ENCODE peak calls at places on chromosomes 3 and 15, in eight cellular contexts. R is PC-9, G is prostate gland, Q is H9, L is WERI-Rb-1, I is body of pancreas, S is MM.1S, B is astrocyte. A is an unnamed sample.

GRCh38 chr3:87771338-87772059 is 287.3 kb downstream of the CGGBP1 start:
- DNase-seq in R (peak; percentile 39), G (no peak), Q (peak; percentile 59), L (peak; percentile 28), I (peak; percentile 43), S (peak; percentile 50), B (no peak), A (no peak)

GRCh38 chr3:38649500-38650247 is at the start of gene SCN5A:
- DNase-seq in R (no peak), G (peak; percentile 32), Q (peak; percentile 73), L (peak; percentile 44), I (peak; percentile 45), S (peak; percentile 65), B (no peak), A (peak; percentile 30)

GRCh38 chr15:69668049-69668705 is 215.6 kb downstream of the RPLP1 start:
- DNase-seq in R (no peak), G (no peak), Q (no peak), L (peak; percentile 32), I (no peak), S (peak; percentile 64), B (no peak), A (no peak)

GRCh38 chr3:119659584-119660291 is 651 bp downstream of the POPDC2 start:
- DNase-seq in R (no peak), G (no peak), Q (no peak), L (no peak), I (no peak), S (no peak), B (no peak), A (no peak)

GRCh38 chr15:95097366-95097765 is 866.0 kb downstream of the MCTP2 start:
- DNase-seq in R (no peak), G (no peak), Q (no peak), L (no peak), I (no peak), S (no peak), B (no peak), A (no peak)

GRCh38 chr15:84880007-84880406 is 4.5 kb upstream of the SLC28A1 start:
- DNase-seq in R (no peak), G (no peak), Q (no peak), L (no peak), I (no peak), S (no peak), B (no peak), A (no peak)

GRCh38 chr3:30458781-30459180 is 147.6 kb upstream of the TGFBR2 start:
- DNase-seq in R (no peak), G (no peak), Q (no peak), L (no peak), I (no peak), S (no peak), B (no peak), A (no peak)

GRCh38 chr3:188950832-188951489 is 220.8 kb upstream of the TPRG1 start:
- DNase-seq in R (peak; percentile 99), G (peak; percentile 82), Q (no peak), L (no peak), I (peak; percentile 96), S (no peak), B (peak; percentile 98), A (no peak)

GRCh38 chr3:128068156-128068620 is 16.0 kb downstream of the SEC61A1 start:
- DNase-seq in R (no peak), G (no peak), Q (peak; percentile 53), L (peak; percentile 52), I (peak; percentile 49), S (peak; percentile 29), B (no peak), A (no peak)

GRCh38 chr15:48796930-48797329 is 13.9 kb downstream of the CEP152 start:
- DNase-seq in R (no peak), G (no peak), Q (no peak), L (no peak), I (no peak), S (no peak), B (peak; percentile 81), A (no peak)

GRCh38 chr3:29064085-29064484 is 216.8 kb upstream of the RBMS3 start:
- DNase-seq in R (no peak), G (no peak), Q (no peak), L (no peak), I (no peak), S (no peak), B (peak; percentile 94), A (no peak)

GRCh38 chr3:59608356-59608755 is 558.5 kb upstream of the CFAP20DC start:
- DNase-seq in R (no peak), G (no peak), Q (no peak), L (no peak), I (no peak), S (no peak), B (no peak), A (no peak)

GRCh38 chr3:5349343-5349742 is 161.8 kb downstream of the EDEM1 start:
- DNase-seq in R (no peak), G (no peak), Q (no peak), L (no peak), I (no peak), S (no peak), B (no peak), A (no peak)

GRCh38 chr3:13844286-13844685 is 35.6 kb downstream of the WNT7A start:
- DNase-seq in R (no peak), G (no peak), Q (no peak), L (no peak), I (no peak), S (no peak), B (no peak), A (no peak)

GRCh38 chr15:42919794-42920280 is 741 bp downstream of the TTBK2 start:
- DNase-seq in R (no peak), G (peak; percentile 22), Q (peak; percentile 32), L (peak; percentile 26), I (peak; percentile 27), S (peak; percentile 23), B (peak; percentile 44), A (peak; percentile 16)

GRCh38 chr3:152434142-152434541 is 165.4 kb downstream of the MBNL1 start:
- DNase-seq in R (no peak), G (no peak), Q (no peak), L (no peak), I (no peak), S (no peak), B (no peak), A (no peak)

GRCh38 chr15:60091150-60091549 is 87.0 kb downstream of the FOXB1 start:
- DNase-seq in R (peak; percentile 98), G (no peak), Q (no peak), L (no peak), I (peak; percentile 9), S (no peak), B (peak; percentile 85), A (no peak)

GRCh38 chr3:30625541-30626438 is 19.4 kb downstream of the TGFBR2 start:
- DNase-seq in R (peak; percentile 87), G (no peak), Q (no peak), L (no peak), I (no peak), S (no peak), B (peak; percentile 90), A (no peak)

GRCh38 chr3:11517601-11518000 is 126.1 kb downstream of the VGLL4 start:
- DNase-seq in R (no peak), G (no peak), Q (no peak), L (no peak), I (no peak), S (no peak), B (no peak), A (no peak)

GRCh38 chr3:119427669-119428068 is 35.7 kb downstream of the TMEM39A start:
- DNase-seq in R (no peak), G (no peak), Q (no peak), L (no peak), I (no peak), S (no peak), B (no peak), A (no peak)

GRCh38 chr3:42600958-42601675 is 631 bp downstream of the NKTR start:
- DNase-seq in R (peak; percentile 62), G (peak; percentile 62), Q (peak; percentile 75), L (no peak), I (peak; percentile 64), S (peak; percentile 70), B (peak; percentile 67), A (peak; percentile 50)

GRCh38 chr3:117786339-117786738 is 1076.8 kb downstream of the TUSC7 start:
- DNase-seq in R (no peak), G (no peak), Q (no peak), L (no peak), I (no peak), S (no peak), B (peak; percentile 58), A (no peak)
- H3K9me3 ChIP-seq in R (no peaks in the 10 kb centered on the region), G (no peaks in the 10 kb centered on the region), Q (no peaks in the 10 kb centered on the region), L (peaks cover 4% of the 10 kb centered on the region), I (no peaks in the 10 kb centered on the region), S (no peaks in the 10 kb centered on the region), B (no peaks in the 10 kb centered on the region), A (no peaks in the 10 kb centered on the region)

DNA sequence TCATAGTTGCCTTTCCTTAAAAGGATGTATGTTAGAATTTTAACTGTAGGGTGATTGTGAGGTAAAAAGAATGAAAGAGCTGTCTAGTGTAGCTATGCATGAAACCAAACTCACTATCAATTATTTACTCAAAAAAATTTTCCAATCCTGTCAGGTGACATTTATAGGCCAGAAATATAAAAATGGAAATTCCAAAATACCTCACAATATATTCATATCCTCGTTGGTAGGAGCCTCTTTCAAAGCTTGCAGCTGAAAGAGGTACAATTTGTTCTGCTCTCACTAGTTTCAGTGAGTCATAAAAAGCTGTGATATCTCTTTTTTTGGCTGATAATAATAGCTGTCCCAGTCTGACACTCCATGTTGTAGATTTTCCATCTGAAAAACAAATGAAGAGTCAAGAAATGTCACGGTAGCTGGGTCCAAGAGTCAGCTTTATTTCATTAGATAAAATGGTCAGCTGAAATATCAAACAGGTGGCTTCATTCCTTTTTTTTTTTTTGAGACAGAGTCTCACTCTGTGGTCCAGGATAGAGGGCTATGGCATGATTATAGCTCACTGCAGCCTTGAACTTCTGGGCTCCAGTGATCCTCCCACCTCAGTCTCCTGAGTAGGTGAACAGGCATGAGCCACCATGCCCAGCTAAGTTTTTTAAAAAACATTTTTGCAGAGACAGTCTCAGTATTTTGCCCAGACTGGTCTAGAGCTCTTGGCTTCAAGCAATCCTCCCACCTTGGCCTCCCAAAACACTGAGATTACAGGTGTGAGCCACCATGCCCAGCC is 50.8 kb upstream of the XRN1 start:
- DNase-seq in R (no peak), G (no peak), Q (no peak), L (no peak), I (no peak), S (no peak), B (peak; percentile 23), A (no peak)
- H3K27ac ChIP-seq in R (no peak overlapping the region), G (no peak overlapping the region), Q (no peak overlapping the region), L (no peak overlapping the region), I (no peak overlapping the region), S (no peak overlapping the region), B (no peak overlapping the region), A (no peak overlapping the region)

DNA sequence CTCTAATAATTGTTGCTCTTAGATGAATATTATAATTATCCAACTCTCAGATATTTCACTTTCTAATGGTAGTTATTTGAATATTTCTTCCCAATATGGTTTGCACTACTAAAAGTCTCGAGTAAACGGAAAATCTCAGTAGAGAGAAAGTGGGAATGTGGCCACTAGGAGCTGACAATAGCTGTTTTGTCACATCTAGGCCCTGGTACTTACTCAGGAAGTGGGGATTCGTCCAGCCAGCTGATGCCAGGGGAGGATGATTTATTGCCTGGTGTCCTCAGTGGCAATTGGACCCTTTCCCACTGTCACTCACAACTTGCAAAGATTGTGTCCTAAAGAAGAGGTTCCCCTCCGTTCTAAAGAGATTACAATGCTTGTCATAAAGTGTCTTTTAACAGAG is 320.9 kb downstream of the MECOM start:
- DNase-seq in R (no peak), G (no peak), Q (no peak), L (no peak), I (no peak), S (no peak), B (no peak), A (no peak)
- TF ChIP-seq CTCF in R (no peak), G (no peak), Q (peak; percentile 42), L (no peak), I (no peak), S (no peak), B (no peak), A (no peak)

GRCh38 chr3:155365178-155365783 is 71.8 kb upstream of the STRIT1 start:
- DNase-seq in R (no peak), G (no peak), Q (no peak), L (no peak), I (no peak), S (no peak), B (no peak), A (no peak)
- H3K9me3 ChIP-seq in R (peaks cover 7% of the 10 kb centered on the region), G (no peaks in the 10 kb centered on the region), Q (peaks cover 5% of the 10 kb centered on the region), L (no peaks in the 10 kb centered on the region), I (no peaks in the 10 kb centered on the region), S (no peaks in the 10 kb centered on the region), B (no peaks in the 10 kb centered on the region), A (peaks cover 4% of the 10 kb centered on the region)

A was measured in CD4-positive, alpha-beta T cell.